ENCODE peak calls at places on chromosomes 1 and 21, in seven cellular contexts. D is thoracic aorta; T is keratinocyte; C is brain microvascular endothelial cell; R is RWPE1; J is ovary; E is CD8-positive, alpha-beta T cell. H is an unnamed sample.

GRCh38 chr1:84887261-84887934 is 5.6 kb downstream of the LPAR3 start:
- DNase-seq in E (no peak), C (no peak), T (peak), J (no peak), D (no peak), R (peak), H (peak)

GRCh38 chr1:168136709-168137514 is at the start of gene GPR161:
- DNase-seq in C (no peak), R (no peak), T (no peak), E (no peak), D (no peak), J (peak), H (no peak)

GRCh38 chr1:48206371-48206770 is 16.1 kb upstream of the SLC5A9 start:
- DNase-seq in E (no peak), T (no peak), D (no peak), C (no peak), J (no peak), R (no peak), H (no peak)

GRCh38 chr1:23273450-23274133 is 56.3 kb upstream of the HTR1D start:
- DNase-seq in D (no peak), E (no peak), C (peak), J (no peak), R (peak), T (no peak), H (no peak)

GRCh38 chr1:152227310-152227928 is 3.4 kb upstream of the HRNR start:
- DNase-seq in R (peak), T (no peak), E (no peak), C (no peak), D (no peak), J (no peak), H (no peak)

GRCh38 chr1:15557594-15557993 is 27.3 kb downstream of the AGMAT start:
- DNase-seq in R (no peak), C (no peak), T (no peak), D (no peak), E (no peak), J (no peak), H (no peak)

GRCh38 chr1:214823311-214824117 is 220.5 kb downstream of the CENPF start:
- DNase-seq in R (no peak), C (no peak), E (no peak), T (no peak), J (no peak), D (no peak), H (no peak)

GRCh38 chr21:37220433-37220980 is 46.6 kb downstream of the VPS26C start:
- DNase-seq in T (no peak), E (peak), D (no peak), C (peak), J (no peak), R (peak), H (no peak)

GRCh38 chr1:112849425-112849966 is 106.5 kb downstream of the SLC16A1 start:
- DNase-seq in T (no peak), E (no peak), R (peak), D (no peak), J (no peak), C (peak), H (no peak)

GRCh38 chr1:28807046-28807445 is 4.9 kb upstream of the OPRD1 start:
- DNase-seq in R (no peak), J (no peak), C (no peak), E (no peak), D (no peak), T (no peak), H (no peak)

GRCh38 chr1:205616563-205617293 is 15.1 kb downstream of the ELK4 start:
- DNase-seq in C (no peak), J (no peak), D (no peak), R (no peak), E (no peak), T (no peak), H (no peak)

GRCh38 chr21:34593423-34593822 is 21.5 kb downstream of the RCAN1 start:
- DNase-seq in J (no peak), T (no peak), E (no peak), C (no peak), D (no peak), R (no peak), H (no peak)

GRCh38 chr1:206742702-206743383 is 27.7 kb upstream of the IL19 start:
- DNase-seq in C (no peak), R (no peak), D (no peak), J (no peak), T (no peak), E (no peak), H (no peak)

GRCh38 chr1:175572932-175573871 is 170.2 kb downstream of the TNR start:
- DNase-seq in C (no peak), J (no peak), E (no peak), D (no peak), T (no peak), R (peak), H (no peak)

GRCh38 chr1:204348722-204349121 is 11.0 kb downstream of the PLEKHA6 start:
- DNase-seq in R (no peak), D (no peak), C (peak), E (no peak), J (peak), T (no peak), H (no peak)

GRCh38 chr1:154178856-154179811 is 12.8 kb downstream of the TPM3 start:
- DNase-seq in D (no peak), T (no peak), R (no peak), C (no peak), E (no peak), J (no peak), H (no peak)

GRCh38 chr1:226428348-226429050 is 20.6 kb upstream of the PARP1 start:
- DNase-seq in C (no peak), J (no peak), R (no peak), T (no peak), E (no peak), D (no peak), H (no peak)

GRCh38 chr1:5141750-5142149 is 487.3 kb downstream of the AJAP1 start:
- DNase-seq in T (no peak), J (no peak), D (no peak), E (no peak), R (no peak), C (no peak), H (no peak)

GRCh38 chr21:21921410-21922232 is 923.4 kb downstream of the NCAM2 start:
- DNase-seq in C (no peak), T (no peak), R (peak), E (no peak), D (no peak), J (no peak), H (no peak)

GRCh38 chr1:244954358-244954757 is 90.0 kb upstream of the HNRNPU start:
- DNase-seq in D (no peak), J (no peak), T (no peak), C (no peak), E (no peak), R (no peak), H (no peak)

GRCh38 chr1:244955661-244956060 is 91.3 kb upstream of the HNRNPU start:
- DNase-seq in T (no peak), E (no peak), D (no peak), R (no peak), J (no peak), C (no peak), H (no peak)

GRCh38 chr1:244952940-244953339 is 88.6 kb upstream of the HNRNPU start:
- DNase-seq in C (no peak), E (no peak), R (peak), T (no peak), D (no peak), J (no peak), H (peak)

GRCh38 chr1:244952280-244952933 is 88.1 kb upstream of the HNRNPU start:
- DNase-seq in C (no peak), J (no peak), D (no peak), T (no peak), E (no peak), R (no peak), H (no peak)

DNA sequence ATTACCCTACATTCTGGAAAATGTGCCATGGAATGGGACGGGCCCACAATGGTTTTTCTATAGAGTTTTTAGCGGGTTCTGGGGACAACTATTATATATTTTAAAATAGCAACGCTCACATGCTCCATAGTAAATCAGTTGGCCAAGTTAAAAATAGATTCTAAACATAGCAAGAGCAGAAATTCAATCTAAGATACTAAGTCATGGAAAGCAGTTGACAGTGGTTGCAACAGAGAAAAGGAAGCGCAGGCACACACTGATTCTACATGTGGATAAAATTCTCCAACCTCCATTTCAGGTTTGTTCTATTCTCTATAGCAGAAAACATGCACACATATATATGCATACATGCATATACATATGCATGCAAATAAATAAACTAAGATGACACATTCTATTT is 89.5 kb upstream of the HNRNPU start:
- DNase-seq in J (no peak), R (no peak), T (no peak), D (no peak), C (no peak), E (no peak), H (no peak)
- H3K27ac ChIP-seq in J (no peak), R (no peak), T (no peak), D (no peak), C (no peak), E (no peak), H (no peak)

GRCh38 chr21:46038871-46039397 is 57.4 kb downstream of the COL6A1 start:
- DNase-seq in D (peak), C (peak), R (no peak), E (no peak), T (no peak), J (peak), H (no peak)
- H3K27ac ChIP-seq in D (peak), C (peak), R (no peak), E (no peak), T (no peak), J (peak), H (no peak)

GRCh38 chr1:17425806-17426205 is 13.7 kb downstream of the RCC2 start:
- DNase-seq in C (no peak), E (no peak), T (no peak), D (no peak), J (no peak), R (no peak), H (no peak)
- H3K27ac ChIP-seq in C (no peak), E (no peak), T (no peak), D (no peak), J (no peak), R (peak), H (no peak)

GRCh38 chr1:94596260-94596659 is 54.7 kb upstream of the F3 start:
- DNase-seq in E (no peak), D (no peak), R (no peak), J (no peak), C (no peak), T (no peak), H (no peak)

GRCh38 chr1:94602312-94602711 is 60.8 kb upstream of the F3 start:
- DNase-seq in T (no peak), D (no peak), E (peak), J (no peak), R (no peak), C (no peak), H (no peak)

GRCh38 chr1:94597701-94598100 is 56.1 kb upstream of the F3 start:
- DNase-seq in D (no peak), C (peak), J (no peak), T (no peak), E (no peak), R (peak), H (no peak)

GRCh38 chr1:94600556-94600955 is 59.0 kb upstream of the F3 start:
- DNase-seq in E (no peak), J (no peak), D (no peak), C (no peak), T (no peak), R (no peak), H (no peak)

DNA sequence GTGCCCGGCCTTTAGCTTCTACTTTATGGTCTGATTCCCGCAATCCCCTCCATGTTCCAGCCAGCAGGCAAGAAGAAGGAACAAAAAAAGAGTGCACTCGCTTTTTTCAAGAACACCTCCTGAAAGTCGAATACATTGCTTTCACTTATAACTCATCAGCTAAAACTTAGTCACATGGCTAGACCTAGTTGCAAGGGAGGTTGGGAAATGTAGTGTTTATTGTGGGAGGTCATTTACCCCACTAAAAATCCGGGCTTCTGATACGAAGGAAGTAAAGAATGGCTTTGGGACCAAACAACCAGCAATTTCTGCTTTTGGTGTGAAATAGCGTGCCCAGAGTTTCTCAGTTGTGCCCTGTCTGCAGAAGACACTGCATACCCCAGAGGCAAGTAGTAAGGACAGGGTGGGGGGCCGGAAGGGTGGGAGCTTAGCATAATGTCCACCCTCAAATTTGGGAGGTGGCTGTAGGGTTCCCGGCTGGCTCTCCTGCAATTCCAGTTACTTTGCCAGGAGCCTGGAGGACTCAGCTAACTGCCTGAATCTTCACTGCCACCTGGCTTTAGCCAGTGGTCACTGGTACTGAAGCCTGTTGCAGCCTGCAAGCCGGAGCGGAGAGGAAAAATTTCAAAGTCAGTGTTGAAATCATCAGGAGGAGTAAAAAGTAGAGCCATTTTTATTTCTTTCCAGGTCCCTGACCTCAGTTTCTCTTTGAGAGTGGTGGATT is 57.7 kb upstream of the F3 start:
- DNase-seq in D (no peak), E (no peak), T (no peak), C (no peak), R (peak), J (peak), H (no peak)
- H3K27ac ChIP-seq in D (no peak), E (no peak), T (no peak), C (no peak), R (no peak), J (no peak), H (no peak)

DNA sequence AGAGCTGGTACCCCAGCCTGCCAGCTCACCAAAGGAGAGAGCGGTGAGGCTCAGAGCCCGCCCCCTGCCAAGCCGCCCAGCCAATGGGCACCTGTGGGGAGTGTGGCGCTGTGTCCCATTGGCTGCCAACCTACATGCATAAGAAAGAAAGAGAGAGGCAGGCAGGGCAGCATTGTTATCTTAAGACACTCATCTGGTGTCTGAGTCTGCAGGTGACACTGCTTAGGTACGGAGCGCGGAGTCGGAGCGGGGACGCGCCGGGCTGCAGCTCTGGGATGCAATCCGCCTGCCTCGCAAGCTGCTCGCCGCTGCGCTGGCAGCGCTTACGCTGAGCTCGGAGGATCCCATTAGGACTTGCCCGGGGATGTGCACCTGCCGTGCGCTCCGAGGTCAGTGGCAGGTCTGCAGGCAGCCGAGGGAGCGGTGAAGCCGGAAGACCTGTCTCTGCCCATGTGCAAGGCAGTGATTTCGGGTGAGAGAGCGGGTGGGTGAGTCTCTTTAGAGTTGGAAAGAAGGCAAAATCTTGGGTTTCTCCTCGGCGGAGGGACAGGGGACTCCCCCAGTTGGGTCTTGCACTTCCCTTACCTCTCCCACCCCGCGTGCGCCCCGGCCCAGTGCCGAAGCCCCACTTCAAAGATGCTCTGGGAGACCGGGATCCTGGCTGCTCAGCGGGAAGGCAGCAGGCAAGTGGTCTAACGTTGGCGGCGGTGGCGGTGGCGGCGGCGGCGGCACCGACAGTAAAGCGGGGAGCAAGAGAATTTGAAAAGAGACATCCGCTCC is at the start of gene BRINP2:
- DNase-seq in R (peak), D (no peak), J (no peak), E (no peak), C (no peak), T (peak), H (peak)
- H3K27ac ChIP-seq in R (no peak), D (no peak), J (no peak), E (no peak), C (no peak), T (no peak), H (no peak)

GRCh38 chr1:30877205-30877912 is 31.2 kb downstream of the SDC3 start:
- DNase-seq in J (peak), R (peak), C (peak), E (no peak), D (peak), T (peak), H (no peak)
- H3K27ac ChIP-seq in J (no peak), R (peak), C (no peak), E (no peak), D (peak), T (no peak), H (no peak)

H was measured in epithelial cell of prostate.